ENCODE peak calls at places on chromosomes 16 and 17, in eight cellular contexts. G, W, T, Q, S, U, L and J are unnamed samples.

GRCh38 chr17:78899361-78900260 is 3.4 kb downstream of the CEP295NL start:
- DNase-seq in G (no peak), W (no peak), T (peak; percentile 36), Q (no peak), S (no peak), U (no peak), L (no peak), J (no peak)

GRCh38 chr16:589658-590159 is at the start of gene RAB40C:
- DNase-seq in G (peak; percentile 99), W (peak; percentile 99), T (peak; percentile 99), Q (peak; percentile 98), S (peak; percentile 79), U (peak; percentile 96), L (peak; percentile 99), J (peak; percentile 96)

GRCh38 chr17:80159984-80160383 is 9.8 kb upstream of the CARD14 start:
- DNase-seq in G (no peak), W (no peak), T (no peak), Q (no peak), S (no peak), U (no peak), L (no peak), J (no peak)

GRCh38 chr16:16018705-16019104 is 69.3 kb downstream of the ABCC1 start:
- DNase-seq in G (no peak), W (no peak), T (peak; percentile 29), Q (peak; percentile 36), S (no peak), U (no peak), L (no peak), J (no peak)

GRCh38 chr17:42578282-42578869 is 847 bp upstream of the PSMC3IP start:
- DNase-seq in G (peak; percentile 59), W (peak; percentile 86), T (peak; percentile 82), Q (peak; percentile 72), S (peak; percentile 74), U (peak; percentile 82), L (peak; percentile 66), J (peak; percentile 78)

GRCh38 chr17:51298508-51299371 is 38.4 kb downstream of the UTP18 start:
- DNase-seq in G (no peak), W (no peak), T (peak; percentile 70), Q (peak; percentile 53), S (peak; percentile 35), U (peak; percentile 41), L (no peak), J (peak; percentile 44)

GRCh38 chr16:65289022-65289421 is 167.2 kb upstream of the CDH11 start:
- DNase-seq in G (no peak), W (no peak), T (no peak), Q (no peak), S (no peak), U (no peak), L (no peak), J (no peak)

GRCh38 chr16:590165-590874 is 454 bp downstream of the RAB40C start:
- DNase-seq in G (no peak), W (no peak), T (peak; percentile 88), Q (peak; percentile 55), S (no peak), U (no peak), L (no peak), J (no peak)

GRCh38 chr16:3596101-3596861 is 15.1 kb downstream of the SLX4 start:
- DNase-seq in G (no peak), W (no peak), T (no peak), Q (peak; percentile 52), S (no peak), U (no peak), L (no peak), J (no peak)

GRCh38 chr16:55526448-55526847 is 17.6 kb downstream of the LPCAT2 start:
- DNase-seq in G (no peak), W (no peak), T (peak; percentile 26), Q (no peak), S (no peak), U (no peak), L (no peak), J (no peak)

GRCh38 chr17:83054518-83055125 is 24.8 kb upstream of the METRNL start:
- DNase-seq in G (no peak), W (no peak), T (no peak), Q (no peak), S (no peak), U (no peak), L (no peak), J (no peak)

GRCh38 chr17:83150369-83151055 is 71.1 kb downstream of the METRNL start:
- DNase-seq in G (no peak), W (no peak), T (no peak), Q (no peak), S (no peak), U (no peak), L (no peak), J (no peak)

GRCh38 chr16:87607223-87607622 is 4.9 kb downstream of the JPH3 start:
- DNase-seq in G (no peak), W (no peak), T (no peak), Q (no peak), S (no peak), U (no peak), L (no peak), J (peak; percentile 88)

GRCh38 chr17:7914771-7915610 is 1.1 kb downstream of the RNF227 start:
- DNase-seq in G (no peak), W (no peak), T (peak; percentile 67), Q (peak; percentile 62), S (peak; percentile 53), U (no peak), L (no peak), J (peak; percentile 58)

GRCh38 chr17:60392845-60393702 is 1.1 kb upstream of the USP32 start:
- DNase-seq in G (no peak), W (no peak), T (peak; percentile 70), Q (peak; percentile 60), S (peak; percentile 62), U (peak; percentile 55), L (peak; percentile 19), J (peak; percentile 67)

GRCh38 chr16:57268804-57269800 is 15.4 kb downstream of the PLLP start:
- DNase-seq in G (no peak), W (no peak), T (no peak), Q (no peak), S (no peak), U (no peak), L (no peak), J (no peak)

GRCh38 chr17:4599505-4600281 is 15.4 kb downstream of the SMTNL2 start:
- DNase-seq in G (no peak), W (peak; percentile 86), T (no peak), Q (no peak), S (no peak), U (peak; percentile 85), L (no peak), J (no peak)

GRCh38 chr17:37463039-37463438 is 26.7 kb upstream of the DUSP14 start:
- DNase-seq in G (no peak), W (no peak), T (no peak), Q (no peak), S (no peak), U (no peak), L (no peak), J (no peak)

GRCh38 chr16:56894331-56894917 is 29.4 kb downstream of the SLC12A3 start:
- DNase-seq in G (no peak), W (no peak), T (no peak), Q (no peak), S (no peak), U (no peak), L (no peak), J (no peak)

GRCh38 chr17:79840204-79840988 is 1.2 kb upstream of the CBX4 start:
- DNase-seq in G (no peak), W (peak; percentile 88), T (peak; percentile 74), Q (peak; percentile 51), S (no peak), U (no peak), L (peak; percentile 57), J (peak; percentile 28)

GRCh38 chr17:50421308-50422031 is 4.5 kb upstream of the ACSF2 start:
- DNase-seq in G (no peak), W (no peak), T (peak; percentile 32), Q (peak; percentile 34), S (no peak), U (no peak), L (no peak), J (no peak)